ENCODE peak calls at places on chromosomes 11 and 22, in nine cellular contexts. J is CD4-positive, alpha-beta T cell; B is heart right ventricle; F is H1; I is transverse colon; R is foreskin fibroblast; S is fibroblast of mammary gland; Y is A549; C is A673. T is an unnamed sample.

GRCh38 chr11:73184953-73185671 is 33.0 kb upstream of the P2RY2 start:
- DNase-seq in J (peak), B (peak), F (no peak), I (peak), R (peak), S (peak), Y (peak), C (peak), T (peak)

GRCh38 chr11:77135069-77135468 is 7.0 kb downstream of the MYO7A start:
- DNase-seq in J (no peak), B (no peak), F (no peak), I (no peak), R (no peak), S (no peak), Y (no peak), C (no peak), T (no peak)

GRCh38 chr22:26564181-26564580 is 25.8 kb downstream of the TPST2 start:
- DNase-seq in J (no peak), B (no peak), F (no peak), I (no peak), R (no peak), S (no peak), Y (no peak), C (no peak), T (no peak)

GRCh38 chr11:67584205-67584880 is 731 bp downstream of the GSTP1 start:
- DNase-seq in J (no peak), B (peak), F (no peak), I (peak), R (peak), S (peak), Y (no peak), C (peak), T (peak)

GRCh38 chr11:121514401-121514981 is 61.7 kb upstream of the SORL1-AS1 start:
- DNase-seq in J (no peak), B (no peak), F (no peak), I (no peak), R (no peak), S (no peak), Y (no peak), C (no peak), T (no peak)

GRCh38 chr11:16082532-16083055 is 273.8 kb downstream of the SOX6 start:
- DNase-seq in J (no peak), B (no peak), F (no peak), I (no peak), R (no peak), S (no peak), Y (no peak), C (no peak), T (no peak)

GRCh38 chr11:9535189-9535781 is 38.2 kb upstream of the WEE1 start:
- DNase-seq in J (peak), B (peak), F (peak), I (peak), R (peak), S (peak), Y (no peak), C (peak), T (peak)

GRCh38 chr22:27405672-27406388 is 395.7 kb downstream of the MN1 start:
- DNase-seq in J (no peak), B (peak), F (peak), I (peak), R (peak), S (peak), Y (peak), C (peak), T (peak)

GRCh38 chr11:113528982-113529381 is 53.8 kb upstream of the DRD2 start:
- DNase-seq in J (no peak), B (no peak), F (no peak), I (no peak), R (no peak), S (no peak), Y (no peak), C (no peak), T (peak)

GRCh38 chr11:25938952-25939351 is 393.0 kb upstream of the ANO3 start:
- DNase-seq in J (no peak), B (no peak), F (no peak), I (no peak), R (no peak), S (no peak), Y (no peak), C (no peak), T (no peak)

GRCh38 chr11:16454284-16454683 is 97.9 kb upstream of the SOX6 start:
- DNase-seq in J (no peak), B (no peak), F (no peak), I (no peak), R (no peak), S (no peak), Y (no peak), C (no peak), T (no peak)

DNA sequence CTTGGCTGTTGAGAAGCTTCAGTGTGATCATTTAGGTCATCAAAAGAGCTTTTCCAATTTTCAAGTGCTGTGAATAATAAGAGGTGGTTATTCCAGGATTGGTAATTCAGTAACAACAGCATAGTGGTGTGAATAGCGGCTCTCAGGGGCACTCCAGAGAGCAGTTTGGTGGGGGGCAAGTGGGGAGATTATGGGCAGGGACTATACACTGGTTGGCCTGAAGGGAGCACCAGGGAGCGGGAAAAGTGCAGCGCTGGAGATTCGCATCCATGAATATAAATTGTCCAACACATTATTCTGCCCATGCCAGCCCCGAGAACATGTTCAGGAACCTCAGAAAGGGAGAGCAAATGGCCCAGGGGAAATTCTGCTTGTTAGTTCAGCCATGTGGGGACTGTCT is 37.9 kb downstream of the OR6Q1 start:
- DNase-seq in J (no peak), B (no peak), F (no peak), I (no peak), R (no peak), S (no peak), Y (no peak), C (peak), T (no peak)
- TF ChIP-seq CTCF in J (no peak), B (no peak), F (peak), I (no peak), R (no peak), S (no peak), Y (no peak), C (peak), T (peak)

DNA sequence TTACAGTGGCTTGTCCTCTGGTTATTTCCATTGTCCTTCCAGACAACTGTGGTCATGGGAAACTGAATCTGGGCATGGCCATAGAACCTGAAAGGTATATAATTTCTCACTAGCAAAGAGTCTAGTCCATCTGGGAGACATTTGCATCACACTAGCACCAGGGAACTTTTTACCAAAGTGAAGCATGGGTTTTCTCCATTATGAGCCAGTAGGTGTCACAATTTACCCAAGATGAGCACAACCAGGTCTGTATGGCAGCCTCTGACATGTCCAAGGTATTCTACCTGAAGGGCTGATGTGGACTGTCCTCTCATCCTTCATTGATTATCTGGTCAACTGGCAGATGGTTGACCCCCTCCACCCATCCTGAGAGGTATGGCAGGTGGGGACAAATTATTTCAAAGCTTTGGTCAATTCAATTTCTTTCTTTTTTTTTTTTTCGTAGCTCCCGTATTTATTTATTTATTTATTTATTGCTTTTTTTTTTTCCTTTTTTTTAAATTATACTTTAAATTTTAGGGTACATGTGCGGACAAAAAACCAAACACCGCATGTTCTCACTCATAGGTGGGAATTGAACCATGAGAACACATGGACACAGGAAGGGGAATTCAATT is 425.9 kb downstream of the TMEM135 start:
- DNase-seq in J (no peak), B (no peak), F (no peak), I (no peak), R (no peak), S (peak), Y (peak), C (peak), T (peak)
- TF ChIP-seq CTCF in J (no peak), B (no peak), F (no peak), I (no peak), R (peak), S (peak), Y (no peak), C (peak), T (peak)

GRCh38 chr11:501683-502287 is 5.3 kb downstream of the RNH1 start:
- DNase-seq in J (no peak), B (no peak), F (no peak), I (no peak), R (no peak), S (no peak), Y (no peak), C (no peak), T (no peak)

GRCh38 chr11:503179-503981 is 3.7 kb downstream of the RNH1 start:
- DNase-seq in J (no peak), B (no peak), F (no peak), I (peak), R (peak), S (peak), Y (no peak), C (no peak), T (peak)

GRCh38 chr11:499201-500076 is 7.6 kb downstream of the RNH1 start:
- DNase-seq in J (no peak), B (no peak), F (no peak), I (no peak), R (no peak), S (no peak), Y (no peak), C (no peak), T (no peak)

GRCh38 chr11:502288-503178 is 4.5 kb downstream of the RNH1 start:
- DNase-seq in J (no peak), B (no peak), F (no peak), I (no peak), R (no peak), S (no peak), Y (no peak), C (no peak), T (no peak)

DNA sequence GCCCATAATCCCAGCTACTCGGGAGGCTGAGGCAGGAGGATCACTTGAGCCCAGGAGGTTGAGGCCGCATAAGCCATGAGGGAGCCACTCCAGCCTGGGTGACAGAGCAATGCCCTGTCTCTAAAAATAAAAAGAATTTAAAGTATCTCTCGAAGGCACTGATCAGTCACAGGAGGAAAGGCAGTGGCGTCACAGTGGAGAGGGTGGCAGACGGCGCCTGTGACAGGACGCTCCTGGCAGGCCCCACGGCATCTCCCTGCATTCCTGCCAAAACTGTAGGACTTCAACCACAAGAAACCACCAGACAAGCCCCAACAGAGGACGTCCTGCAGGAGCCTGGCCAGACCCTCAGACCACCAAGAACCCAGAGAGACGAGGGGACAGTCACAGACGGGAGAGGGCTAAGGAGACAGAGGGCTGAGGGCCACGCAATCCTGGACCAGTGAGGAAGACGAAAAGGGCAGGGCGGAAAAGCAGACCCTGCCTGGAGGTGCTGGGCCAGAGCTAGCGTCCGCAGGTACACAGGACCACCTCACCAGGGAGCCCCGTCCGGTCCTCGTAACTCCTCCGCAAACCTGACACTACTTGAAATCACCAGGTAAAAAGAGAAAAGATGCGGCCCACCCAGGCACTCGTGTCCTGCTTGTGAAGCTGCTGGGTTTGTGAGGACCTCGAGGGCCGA is 5.9 kb downstream of the RNH1 start:
- DNase-seq in J (no peak), B (no peak), F (no peak), I (no peak), R (no peak), S (no peak), Y (no peak), C (no peak), T (no peak)
- TF ChIP-seq CTCF in J (no peak), B (no peak), F (no peak), I (no peak), R (no peak), S (no peak), Y (no peak), C (no peak), T (no peak)

GRCh38 chr11:94275961-94276360 is 28.4 kb upstream of the IZUMO1R start:
- DNase-seq in J (no peak), B (no peak), F (no peak), I (no peak), R (no peak), S (no peak), Y (no peak), C (no peak), T (no peak)
- TF ChIP-seq CTCF in J (no peak), B (no peak), F (no peak), I (no peak), R (no peak), S (no peak), Y (no peak), C (no peak), T (no peak)